ENCODE peak calls at places on chromosomes 6 and 20, in six cellular contexts. One of them, this sample, is unnamed. For H3K36me3, the result is how much of the 10 kb centered on the place peaks cover.

GRCh38 chr20:24838551-24839530 is 110.2 kb upstream of the CST7 start:
- DNase-seq in cardiac muscle cell: no peak
- DNase-seq in gastrocnemius medialis: no peak
- DNase-seq in tibial artery: no peak
- DNase-seq in heart left ventricle: no peak
- DNase-seq in kidney: no peak
- DNase-seq in this sample: no peak

GRCh38 chr6:100554228-100554627 is 89.5 kb upstream of the SIM1 start:
- DNase-seq in kidney: no peak
- DNase-seq in tibial artery: no peak
- DNase-seq in cardiac muscle cell: peak
- DNase-seq in gastrocnemius medialis: no peak
- DNase-seq in heart left ventricle: no peak
- DNase-seq in this sample: no peak

GRCh38 chr6:80771941-80772340 is 665.5 kb downstream of the BCKDHB start:
- DNase-seq in tibial artery: no peak
- DNase-seq in kidney: no peak
- DNase-seq in heart left ventricle: no peak
- DNase-seq in gastrocnemius medialis: no peak
- DNase-seq in cardiac muscle cell: peak
- DNase-seq in this sample: no peak

GRCh38 chr20:16222859-16223411 is 350.3 kb downstream of the KIF16B start:
- DNase-seq in cardiac muscle cell: no peak
- DNase-seq in heart left ventricle: no peak
- DNase-seq in tibial artery: no peak
- DNase-seq in gastrocnemius medialis: no peak
- DNase-seq in kidney: no peak
- DNase-seq in this sample: no peak

GRCh38 chr6:2760882-2761842 is 4.0 kb upstream of the WRNIP1 start:
- DNase-seq in cardiac muscle cell: no peak
- DNase-seq in heart left ventricle: no peak
- DNase-seq in gastrocnemius medialis: no peak
- DNase-seq in kidney: no peak
- DNase-seq in tibial artery: no peak
- DNase-seq in this sample: no peak

GRCh38 chr20:9955646-9956045 is 79.1 kb upstream of the ANKEF1 start:
- DNase-seq in heart left ventricle: no peak
- DNase-seq in kidney: no peak
- DNase-seq in tibial artery: no peak
- DNase-seq in cardiac muscle cell: no peak
- DNase-seq in gastrocnemius medialis: no peak
- DNase-seq in this sample: no peak

GRCh38 chr6:142886431-142887170 is 58.4 kb downstream of the HIVEP2 start:
- DNase-seq in heart left ventricle: no peak
- DNase-seq in tibial artery: no peak
- DNase-seq in cardiac muscle cell: peak
- DNase-seq in kidney: no peak
- DNase-seq in gastrocnemius medialis: no peak
- DNase-seq in this sample: no peak

GRCh38 chr6:156560476-156560875 is 216.7 kb upstream of the ARID1B start:
- DNase-seq in gastrocnemius medialis: no peak
- DNase-seq in cardiac muscle cell: no peak
- DNase-seq in kidney: no peak
- DNase-seq in tibial artery: no peak
- DNase-seq in heart left ventricle: no peak
- DNase-seq in this sample: no peak

GRCh38 chr6:97445406-97445805 is 162.4 kb upstream of the MMS22L start:
- DNase-seq in heart left ventricle: no peak
- DNase-seq in cardiac muscle cell: no peak
- DNase-seq in tibial artery: no peak
- DNase-seq in gastrocnemius medialis: no peak
- DNase-seq in kidney: no peak
- DNase-seq in this sample: no peak

GRCh38 chr6:81683928-81684327 is 68.6 kb downstream of the TENT5A start:
- DNase-seq in cardiac muscle cell: no peak
- DNase-seq in gastrocnemius medialis: no peak
- DNase-seq in kidney: no peak
- DNase-seq in heart left ventricle: no peak
- DNase-seq in tibial artery: no peak
- DNase-seq in this sample: no peak

GRCh38 chr6:129359811-129360787 is 349.9 kb downstream of the ARHGAP18 start:
- DNase-seq in cardiac muscle cell: no peak
- DNase-seq in tibial artery: no peak
- DNase-seq in gastrocnemius medialis: no peak
- DNase-seq in kidney: no peak
- DNase-seq in heart left ventricle: no peak
- DNase-seq in this sample: peak

GRCh38 chr20:46357030-46357514 is 48.8 kb upstream of the CDH22 start:
- DNase-seq in gastrocnemius medialis: peak
- DNase-seq in cardiac muscle cell: no peak
- DNase-seq in tibial artery: no peak
- DNase-seq in kidney: no peak
- DNase-seq in heart left ventricle: peak
- DNase-seq in this sample: no peak

GRCh38 chr6:13989424-13990144 is 64.8 kb downstream of the RNF182 start:
- DNase-seq in tibial artery: no peak
- DNase-seq in cardiac muscle cell: no peak
- DNase-seq in gastrocnemius medialis: no peak
- DNase-seq in heart left ventricle: no peak
- DNase-seq in kidney: no peak
- DNase-seq in this sample: no peak

GRCh38 chr6:21592953-21593352 is 598 bp upstream of the SOX4 start:
- DNase-seq in cardiac muscle cell: no peak
- DNase-seq in tibial artery: no peak
- DNase-seq in gastrocnemius medialis: no peak
- DNase-seq in heart left ventricle: no peak
- DNase-seq in kidney: no peak
- DNase-seq in this sample: no peak

GRCh38 chr6:43120101-43120730 is 44.1 kb downstream of the PTK7 start:
- DNase-seq in heart left ventricle: no peak
- DNase-seq in cardiac muscle cell: no peak
- DNase-seq in kidney: peak
- DNase-seq in tibial artery: no peak
- DNase-seq in gastrocnemius medialis: no peak
- DNase-seq in this sample: no peak

GRCh38 chr6:12014027-12014872 is 2.1 kb downstream of the HIVEP1 start:
- DNase-seq in kidney: no peak
- DNase-seq in cardiac muscle cell: no peak
- DNase-seq in gastrocnemius medialis: no peak
- DNase-seq in heart left ventricle: no peak
- DNase-seq in tibial artery: no peak
- DNase-seq in this sample: no peak
- H3K4me3 ChIP-seq in kidney: no peak
- H3K4me3 ChIP-seq in cardiac muscle cell: no peak
- H3K4me3 ChIP-seq in gastrocnemius medialis: no peak
- H3K4me3 ChIP-seq in heart left ventricle: no peak
- H3K4me3 ChIP-seq in tibial artery: peak
- H3K4me3 ChIP-seq in this sample: no peak

DNA sequence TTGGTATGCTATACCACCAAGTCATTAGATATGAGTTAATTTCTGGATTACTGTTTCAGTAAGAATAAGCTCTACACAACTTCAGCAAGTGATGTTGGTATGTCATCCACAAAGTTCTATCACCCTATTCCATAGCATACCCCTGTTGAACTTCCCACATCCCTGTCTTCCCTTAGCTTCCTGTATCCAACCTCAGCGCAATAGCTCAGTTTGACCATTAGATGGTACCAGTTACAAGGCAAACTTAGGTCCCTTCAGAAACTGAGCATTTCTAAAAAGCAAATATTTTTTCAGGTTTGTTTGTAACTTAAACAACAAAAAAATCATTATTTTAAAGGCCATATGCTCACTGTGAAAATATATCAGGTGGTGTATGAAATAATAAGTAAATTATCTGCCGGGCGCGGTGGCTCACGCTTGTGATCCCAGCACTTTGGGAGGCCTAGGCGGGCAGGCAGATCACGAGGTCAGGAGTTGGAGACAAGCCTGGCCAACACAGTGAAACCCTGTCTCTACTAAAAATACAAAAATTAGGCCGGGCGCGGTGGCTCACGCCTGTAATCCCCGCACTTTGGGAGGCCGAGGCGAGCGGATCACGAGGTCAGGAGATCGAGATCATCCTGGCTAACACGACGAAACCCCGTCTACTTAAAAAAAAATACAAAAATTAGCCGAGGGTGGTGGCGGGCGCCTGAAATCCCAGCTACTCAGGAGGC is 8.8 kb upstream of the MOG start:
- DNase-seq in cardiac muscle cell: peak
- DNase-seq in tibial artery: no peak
- DNase-seq in kidney: no peak
- DNase-seq in gastrocnemius medialis: no peak
- DNase-seq in heart left ventricle: no peak
- DNase-seq in this sample: no peak
- TF ChIP-seq CTCF in cardiac muscle cell: peak
- TF ChIP-seq CTCF in tibial artery: peak
- TF ChIP-seq CTCF in kidney: peak
- TF ChIP-seq CTCF in gastrocnemius medialis: no peak
- TF ChIP-seq CTCF in heart left ventricle: peak
- TF ChIP-seq CTCF in this sample: peak

DNA sequence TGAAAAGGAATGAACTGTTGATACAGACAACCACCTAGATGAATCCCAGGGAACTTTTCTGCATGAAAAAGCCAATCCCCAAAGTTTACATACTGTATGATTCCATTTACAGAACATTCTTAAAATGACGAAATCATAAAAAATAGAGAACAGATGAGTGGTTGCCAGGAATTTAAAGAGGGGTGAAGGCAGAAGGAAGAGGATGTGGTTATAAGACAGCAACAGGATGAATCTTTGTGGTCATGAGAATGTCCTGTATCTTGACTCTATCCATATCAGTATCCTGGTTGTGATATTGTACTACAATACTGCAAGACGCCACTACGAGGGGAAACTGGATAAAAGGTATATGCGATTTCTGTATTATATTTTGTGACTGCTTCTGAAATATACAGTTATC is 70.1 kb upstream of the EMILIN3 start:
- DNase-seq in heart left ventricle: no peak
- DNase-seq in tibial artery: no peak
- DNase-seq in cardiac muscle cell: no peak
- DNase-seq in kidney: no peak
- DNase-seq in gastrocnemius medialis: no peak
- DNase-seq in this sample: no peak
- H3K36me3 ChIP-seq in heart left ventricle: under half
- H3K36me3 ChIP-seq in tibial artery: half or more
- H3K36me3 ChIP-seq in cardiac muscle cell: half or more
- H3K36me3 ChIP-seq in kidney: under half
- H3K36me3 ChIP-seq in gastrocnemius medialis: under half
- H3K36me3 ChIP-seq in this sample: under half

GRCh38 chr6:31969712-31970603 is 2.0 kb downstream of the DXO start:
- DNase-seq in kidney: no peak
- DNase-seq in tibial artery: no peak
- DNase-seq in gastrocnemius medialis: no peak
- DNase-seq in cardiac muscle cell: no peak
- DNase-seq in heart left ventricle: no peak
- DNase-seq in this sample: no peak
- H3K4me3 ChIP-seq in kidney: peak
- H3K4me3 ChIP-seq in tibial artery: no peak
- H3K4me3 ChIP-seq in gastrocnemius medialis: peak
- H3K4me3 ChIP-seq in cardiac muscle cell: no peak
- H3K4me3 ChIP-seq in heart left ventricle: no peak
- H3K4me3 ChIP-seq in this sample: no peak

DNA sequence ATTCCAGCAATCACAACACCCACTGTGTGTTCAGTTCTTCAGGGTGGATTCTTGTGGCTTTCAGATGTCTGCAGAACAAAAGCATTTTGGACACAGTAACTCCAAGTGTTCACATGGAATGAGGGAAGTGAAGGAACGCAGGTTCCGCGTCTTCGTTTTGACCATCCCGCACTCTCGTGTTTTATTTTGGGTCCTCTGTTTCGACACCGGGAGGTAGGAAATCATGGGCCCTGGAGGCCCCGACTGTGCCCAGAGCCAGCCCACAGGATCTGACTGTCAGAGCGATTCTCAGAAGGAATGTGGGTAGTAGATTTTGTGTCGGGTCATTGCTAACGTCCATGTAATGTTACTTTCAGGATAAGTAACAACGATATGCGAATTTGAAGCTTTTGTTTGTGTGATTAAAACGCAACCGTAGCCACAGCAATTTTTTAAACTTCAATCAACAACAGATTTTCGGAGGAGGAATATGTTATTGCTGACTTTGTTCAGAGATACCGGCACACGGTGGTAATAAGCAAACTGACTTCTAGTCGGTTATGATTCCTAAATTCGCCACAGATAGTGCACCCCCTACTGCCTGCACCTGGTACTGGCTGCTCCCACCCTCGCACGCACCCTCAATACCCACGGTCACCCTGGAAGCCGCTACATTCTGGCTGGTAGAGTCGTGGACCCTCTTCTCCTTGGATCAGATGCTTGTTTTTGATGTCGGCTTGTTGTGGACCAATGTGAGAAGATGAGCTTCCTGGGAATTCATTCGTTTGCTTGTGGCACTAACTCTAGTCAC is 10.5 kb downstream of the NPEPL1 start:
- DNase-seq in cardiac muscle cell: no peak
- DNase-seq in tibial artery: no peak
- DNase-seq in gastrocnemius medialis: no peak
- DNase-seq in kidney: no peak
- DNase-seq in heart left ventricle: no peak
- DNase-seq in this sample: no peak
- TF ChIP-seq CTCF in cardiac muscle cell: peak
- TF ChIP-seq CTCF in tibial artery: no peak
- TF ChIP-seq CTCF in gastrocnemius medialis: no peak
- TF ChIP-seq CTCF in kidney: no peak
- TF ChIP-seq CTCF in heart left ventricle: no peak
- TF ChIP-seq CTCF in this sample: peak

GRCh38 chr20:4873396-4873795 is 127.9 kb downstream of the SLC23A2 start:
- DNase-seq in heart left ventricle: no peak
- DNase-seq in cardiac muscle cell: no peak
- DNase-seq in gastrocnemius medialis: no peak
- DNase-seq in tibial artery: no peak
- DNase-seq in kidney: no peak
- DNase-seq in this sample: no peak

GRCh38 chr20:4876731-4877130 is 124.6 kb downstream of the SLC23A2 start:
- DNase-seq in heart left ventricle: no peak
- DNase-seq in gastrocnemius medialis: no peak
- DNase-seq in cardiac muscle cell: no peak
- DNase-seq in tibial artery: no peak
- DNase-seq in kidney: no peak
- DNase-seq in this sample: no peak

GRCh38 chr20:4876301-4876700 is 125.0 kb downstream of the SLC23A2 start:
- DNase-seq in kidney: no peak
- DNase-seq in tibial artery: no peak
- DNase-seq in cardiac muscle cell: no peak
- DNase-seq in gastrocnemius medialis: no peak
- DNase-seq in heart left ventricle: no peak
- DNase-seq in this sample: no peak

GRCh38 chr20:4871486-4871885 is 129.8 kb downstream of the SLC23A2 start:
- DNase-seq in gastrocnemius medialis: no peak
- DNase-seq in tibial artery: no peak
- DNase-seq in kidney: no peak
- DNase-seq in heart left ventricle: no peak
- DNase-seq in cardiac muscle cell: no peak
- DNase-seq in this sample: no peak

GRCh38 chr20:4875578-4876067 is 125.7 kb downstream of the SLC23A2 start:
- DNase-seq in cardiac muscle cell: peak
- DNase-seq in heart left ventricle: no peak
- DNase-seq in kidney: peak
- DNase-seq in gastrocnemius medialis: no peak
- DNase-seq in tibial artery: no peak
- DNase-seq in this sample: no peak
- H3K36me3 ChIP-seq in cardiac muscle cell: under half
- H3K36me3 ChIP-seq in heart left ventricle: under half
- H3K36me3 ChIP-seq in kidney: under half
- H3K36me3 ChIP-seq in gastrocnemius medialis: under half
- H3K36me3 ChIP-seq in tibial artery: half or more
- H3K36me3 ChIP-seq in this sample: under half

GRCh38 chr6:17583811-17584210 is 16.3 kb upstream of the FAM8A1 start:
- DNase-seq in kidney: no peak
- DNase-seq in gastrocnemius medialis: no peak
- DNase-seq in tibial artery: peak
- DNase-seq in cardiac muscle cell: no peak
- DNase-seq in heart left ventricle: peak
- DNase-seq in this sample: no peak
- H3K4me3 ChIP-seq in kidney: no peak
- H3K4me3 ChIP-seq in gastrocnemius medialis: no peak
- H3K4me3 ChIP-seq in tibial artery: no peak
- H3K4me3 ChIP-seq in cardiac muscle cell: no peak
- H3K4me3 ChIP-seq in heart left ventricle: no peak
- H3K4me3 ChIP-seq in this sample: no peak

This sample was measured in BJ.